ENCODE peak calls at places on chromosomes 5 and 9, in seven cellular contexts. Y is upper lobe of right lung, F is tibial nerve, K is A549, O is HCT116, C is right atrium auricular region, Q is breast epithelium. I is an unnamed sample.

GRCh38 chr5:142326480-142326938 is 1.7 kb upstream of the SPRY4 start:
- DNase-seq in Y (no peak), F (no peak), K (no peak), O (no peak), C (no peak), Q (no peak), I (no peak)

GRCh38 chr9:88458716-88459115 is 70.5 kb downstream of the SPIN1 start:
- DNase-seq in Y (no peak), F (no peak), K (no peak), O (no peak), C (no peak), Q (no peak), I (no peak)

GRCh38 chr5:109485030-109485429 is 75.3 kb upstream of the PJA2 start:
- DNase-seq in Y (peak), F (peak), K (no peak), O (no peak), C (peak), Q (peak), I (no peak)

GRCh38 chr9:112020680-112021596 is 124.3 kb downstream of the UGCG start:
- DNase-seq in Y (no peak), F (no peak), K (peak), O (peak), C (no peak), Q (no peak), I (peak)

GRCh38 chr9:131578778-131579504 is 33.6 kb downstream of the PRRT1B start:
- DNase-seq in Y (no peak), F (no peak), K (no peak), O (no peak), C (no peak), Q (no peak), I (no peak)

GRCh38 chr5:55920784-55921183 is 69.6 kb downstream of the IL31RA start:
- DNase-seq in Y (no peak), F (no peak), K (no peak), O (no peak), C (peak), Q (no peak), I (no peak)

GRCh38 chr9:97766092-97766491 is 69.0 kb upstream of the XPA start:
- DNase-seq in Y (no peak), F (no peak), K (no peak), O (no peak), C (no peak), Q (no peak), I (no peak)

GRCh38 chr5:81657386-81657785 is 93.5 kb downstream of the SSBP2 start:
- DNase-seq in Y (no peak), F (no peak), K (no peak), O (no peak), C (no peak), Q (no peak), I (no peak)

GRCh38 chr9:117704024-117704575 is at the start of gene TLR4:
- DNase-seq in Y (peak), F (peak), K (no peak), O (no peak), C (peak), Q (no peak), I (no peak)

GRCh38 chr5:158070855-158071254 is 211.9 kb upstream of the CLINT1 start:
- DNase-seq in Y (no peak), F (no peak), K (no peak), O (no peak), C (no peak), Q (no peak), I (no peak)

GRCh38 chr9:100472725-100473261 is at the start of gene TMEFF1:
- DNase-seq in Y (peak), F (no peak), K (peak), O (no peak), C (no peak), Q (no peak), I (no peak)

GRCh38 chr9:88544245-88544644 is 9.3 kb downstream of the NXNL2 start:
- DNase-seq in Y (no peak), F (no peak), K (peak), O (no peak), C (no peak), Q (no peak), I (no peak)

GRCh38 chr5:57190593-57190992 is 16.7 kb downstream of the GPBP1 start:
- DNase-seq in Y (no peak), F (no peak), K (no peak), O (no peak), C (no peak), Q (no peak), I (no peak)

GRCh38 chr5:115324021-115324420 is 27.6 kb upstream of the CCDC112 start:
- DNase-seq in Y (no peak), F (no peak), K (no peak), O (no peak), C (no peak), Q (no peak), I (no peak)

GRCh38 chr5:102961671-102962070 is 158.3 kb downstream of the GIN1 start:
- DNase-seq in Y (no peak), F (no peak), K (no peak), O (no peak), C (no peak), Q (no peak), I (no peak)

GRCh38 chr9:16535555-16535954 is 334.9 kb downstream of the BNC2 start:
- DNase-seq in Y (no peak), F (no peak), K (no peak), O (no peak), C (no peak), Q (no peak), I (no peak)

GRCh38 chr5:172180936-172181335 is 7.1 kb downstream of the STK10 start:
- DNase-seq in Y (no peak), F (no peak), K (no peak), O (no peak), C (no peak), Q (no peak), I (no peak)

GRCh38 chr5:176886336-176887251 is 12.6 kb downstream of the HK3 start:
- DNase-seq in Y (no peak), F (no peak), K (no peak), O (no peak), C (no peak), Q (peak), I (no peak)

GRCh38 chr5:90707698-90708097 is 149.1 kb downstream of the ADGRV1 start:
- DNase-seq in Y (no peak), F (no peak), K (no peak), O (no peak), C (no peak), Q (no peak), I (no peak)

GRCh38 chr9:124216474-124217176 is 41.1 kb upstream of the NEK6 start:
- DNase-seq in Y (peak), F (no peak), K (no peak), O (no peak), C (no peak), Q (peak), I (no peak)

GRCh38 chr9:133406480-133407307 is 11.1 kb downstream of the REXO4 start:
- DNase-seq in Y (peak), F (peak), K (peak), O (peak), C (peak), Q (peak), I (no peak)

GRCh38 chr9:6512085-6512657 is 99.2 kb downstream of the UHRF2 start:
- DNase-seq in Y (no peak), F (no peak), K (no peak), O (no peak), C (no peak), Q (no peak), I (no peak)

GRCh38 chr9:127717766-127718165 is 1.9 kb downstream of the TTC16 start:
- DNase-seq in Y (no peak), F (no peak), K (no peak), O (no peak), C (no peak), Q (no peak), I (no peak)

GRCh38 chr5:28301676-28302075 is 1263.3 kb upstream of the CDH9 start:
- DNase-seq in Y (no peak), F (no peak), K (no peak), O (no peak), C (no peak), Q (no peak), I (peak)

GRCh38 chr5:88827997-88828396 is 55.0 kb downstream of the MEF2C start:
- DNase-seq in Y (no peak), F (no peak), K (no peak), O (no peak), C (no peak), Q (no peak), I (no peak)

GRCh38 chr5:89878140-89878570 is 531.4 kb downstream of the CETN3 start:
- DNase-seq in Y (no peak), F (no peak), K (no peak), O (peak), C (no peak), Q (no peak), I (no peak)

GRCh38 chr9:127598839-127599549 is 13.1 kb upstream of the STXBP1 start:
- DNase-seq in Y (no peak), F (no peak), K (no peak), O (no peak), C (no peak), Q (no peak), I (no peak)

GRCh38 chr9:38205279-38205678 is 136.3 kb upstream of the SHB start:
- DNase-seq in Y (no peak), F (no peak), K (no peak), O (no peak), C (no peak), Q (no peak), I (no peak)

GRCh38 chr9:36315283-36315682 is 57.0 kb upstream of the GNE start:
- DNase-seq in Y (no peak), F (no peak), K (no peak), O (no peak), C (no peak), Q (no peak), I (no peak)

GRCh38 chr5:75185763-75186162 is 50.9 kb downstream of the ANKRD31 start:
- DNase-seq in Y (no peak), F (no peak), K (no peak), O (no peak), C (no peak), Q (no peak), I (no peak)

GRCh38 chr5:150411245-150411979 is 1.3 kb downstream of the CD74 start:
- DNase-seq in Y (peak), F (peak), K (no peak), O (no peak), C (no peak), Q (no peak), I (no peak)

GRCh38 chr9:124467410-124468060 is 17.3 kb downstream of the ADGRD2 start:
- DNase-seq in Y (peak), F (no peak), K (no peak), O (no peak), C (no peak), Q (no peak), I (no peak)

GRCh38 chr9:5843450-5844249 is 10.7 kb upstream of the ERMP1 start:
- DNase-seq in Y (no peak), F (no peak), K (peak), O (no peak), C (no peak), Q (no peak), I (no peak)

GRCh38 chr9:105976257-105976656 is 281.9 kb downstream of the TMEM38B start:
- DNase-seq in Y (no peak), F (no peak), K (no peak), O (no peak), C (no peak), Q (no peak), I (no peak)

GRCh38 chr5:76737131-76737556 is 21.2 kb downstream of the F2R start:
- DNase-seq in Y (no peak), F (no peak), K (no peak), O (no peak), C (no peak), Q (no peak), I (no peak)

GRCh38 chr5:98341038-98341710 is 432.3 kb upstream of the RGMB start:
- DNase-seq in Y (no peak), F (no peak), K (no peak), O (no peak), C (no peak), Q (no peak), I (peak)

DNA sequence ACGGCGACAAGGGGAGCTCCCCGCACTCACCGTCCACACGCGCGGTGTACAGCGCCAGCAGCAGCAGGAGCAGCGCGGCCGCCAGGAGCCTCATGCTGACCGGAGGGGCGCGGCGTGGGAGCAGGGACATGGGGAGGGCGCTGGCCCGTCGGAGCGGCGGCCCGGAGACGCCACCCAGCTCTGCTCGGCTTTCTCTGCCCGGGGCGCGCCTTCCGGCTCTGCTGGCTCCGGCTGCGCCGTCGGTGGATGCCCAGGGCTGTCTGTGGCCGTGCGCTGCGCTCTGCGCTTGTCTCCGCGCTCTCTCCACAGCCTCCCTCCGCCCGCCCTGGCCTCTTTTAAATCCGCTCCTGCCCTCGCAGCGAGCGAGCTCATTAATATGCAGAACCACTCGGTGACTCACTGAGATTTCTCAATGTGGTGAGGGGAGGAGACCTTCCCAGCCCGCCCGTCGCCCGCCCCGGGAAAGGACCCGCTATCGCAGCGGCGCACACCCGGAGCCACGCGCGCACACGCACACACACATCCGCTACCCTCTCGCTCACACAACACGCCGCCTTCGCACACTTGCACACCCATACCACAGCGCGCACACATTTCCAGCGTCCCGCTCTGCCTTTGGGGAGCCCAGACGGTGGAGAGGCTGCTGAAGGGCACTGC is at the start of gene CXCL14:
- DNase-seq in Y (peak), F (peak), K (no peak), O (no peak), C (no peak), Q (no peak), I (peak)
- H3K4me3 ChIP-seq in Y (no peak), F (peak), K (peak), O (no peak), C (peak), Q (peak), I (peak)

DNA sequence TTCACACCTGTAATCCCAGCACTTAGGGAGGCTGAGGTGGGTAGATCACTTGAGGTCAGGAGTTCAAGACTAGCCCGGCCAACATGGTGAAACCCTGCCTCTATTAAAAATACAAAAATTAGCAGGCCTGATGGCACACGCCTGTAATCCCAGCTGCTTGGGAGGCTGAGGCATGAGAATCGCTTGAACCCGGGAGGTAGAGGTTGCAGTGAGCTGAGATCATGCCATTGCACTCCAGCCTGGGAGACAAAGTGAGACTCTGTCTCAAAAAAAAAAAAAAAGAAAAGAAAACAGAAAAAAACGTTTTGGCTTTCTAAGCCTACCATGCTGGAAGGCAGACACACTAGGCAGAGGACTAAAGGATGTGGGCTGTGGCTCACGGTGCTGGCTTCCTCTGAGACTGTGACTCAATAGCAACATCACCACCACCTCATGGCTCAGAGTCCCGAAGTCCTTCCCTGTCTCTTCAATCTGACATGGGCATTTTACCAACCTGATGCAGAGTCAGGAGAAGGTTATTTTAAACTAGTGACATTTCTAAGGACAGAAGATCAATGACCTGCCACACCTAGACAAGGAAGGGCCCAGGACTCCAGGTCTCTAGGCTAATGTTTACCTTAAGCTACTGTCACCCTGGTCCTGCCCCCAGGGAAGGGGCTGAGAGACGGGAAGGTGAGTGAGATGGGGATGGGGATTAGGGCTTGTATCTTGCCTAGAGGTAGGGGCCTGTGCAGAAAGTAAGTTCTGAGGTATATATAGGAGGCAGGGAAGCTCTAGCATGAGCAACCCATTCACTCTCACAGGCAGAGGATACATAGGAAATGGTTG is 3.7 kb downstream of the ECSCR start:
- DNase-seq in Y (no peak), F (no peak), K (no peak), O (no peak), C (no peak), Q (no peak), I (no peak)
- TF ChIP-seq CTCF in Y (no peak), F (no peak), K (no peak), O (no peak), C (no peak), Q (no peak), I (no peak)

GRCh38 chr5:154485850-154486426 is 7.9 kb upstream of the HAND1 start:
- DNase-seq in Y (no peak), F (no peak), K (no peak), O (no peak), C (no peak), Q (no peak), I (no peak)

GRCh38 chr5:154483654-154484392 is 5.8 kb upstream of the HAND1 start:
- DNase-seq in Y (no peak), F (no peak), K (no peak), O (no peak), C (no peak), Q (no peak), I (no peak)

GRCh38 chr5:154484393-154484944 is 6.4 kb upstream of the HAND1 start:
- DNase-seq in Y (no peak), F (no peak), K (no peak), O (no peak), C (no peak), Q (no peak), I (no peak)

GRCh38 chr5:154486427-154486866 is 8.4 kb upstream of the HAND1 start:
- DNase-seq in Y (no peak), F (no peak), K (no peak), O (no peak), C (no peak), Q (no peak), I (no peak)

GRCh38 chr5:154485092-154485491 is 7.1 kb upstream of the HAND1 start:
- DNase-seq in Y (no peak), F (no peak), K (no peak), O (no peak), C (no peak), Q (no peak), I (no peak)
- H3K4me3 ChIP-seq in Y (no peak), F (no peak), K (no peak), O (no peak), C (no peak), Q (no peak), I (no peak)

DNA sequence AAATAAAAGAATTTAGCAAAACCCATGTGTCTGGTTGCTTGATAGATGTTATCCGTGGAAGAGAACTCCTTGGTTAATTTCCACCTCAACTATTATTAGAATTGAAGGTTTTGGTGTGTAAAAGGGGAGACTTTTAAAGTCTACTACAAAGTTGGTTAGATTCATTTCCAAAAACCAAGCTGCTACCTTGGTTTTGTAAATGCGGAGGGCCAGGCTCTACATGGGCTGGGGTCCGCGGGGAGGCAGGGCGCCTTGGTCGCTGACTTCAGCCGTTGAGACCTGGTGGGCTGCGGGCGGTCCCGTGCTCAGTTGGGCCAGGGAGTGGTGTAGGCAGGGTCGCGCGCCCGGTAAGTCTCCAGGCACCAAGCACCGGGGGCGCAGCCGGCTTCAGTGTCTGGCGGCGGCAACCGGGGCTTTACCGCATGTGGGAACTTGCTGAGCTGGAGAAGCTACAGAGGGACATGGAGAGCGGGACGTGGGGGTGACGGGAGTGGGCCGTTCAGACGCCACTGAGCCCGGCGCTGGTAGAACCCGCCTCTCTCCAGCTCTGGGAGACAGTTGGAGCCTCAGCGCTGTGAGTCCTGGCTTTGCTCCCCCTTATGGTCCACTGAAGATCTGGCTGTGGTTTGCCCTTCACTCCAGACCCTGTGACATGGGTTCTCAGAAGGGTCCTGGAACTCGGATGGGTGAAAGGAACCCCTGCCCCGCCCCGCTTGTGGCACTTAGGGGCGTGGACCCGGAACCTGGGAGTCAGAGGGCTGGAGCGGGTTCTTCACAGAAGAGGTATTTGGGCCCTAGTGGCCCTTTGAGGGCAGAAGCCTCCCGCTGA is 11.8 kb downstream of the NR2F1 start:
- DNase-seq in Y (no peak), F (no peak), K (no peak), O (no peak), C (no peak), Q (no peak), I (no peak)
- TF ChIP-seq CTCF in Y (no peak), F (no peak), K (no peak), O (no peak), C (no peak), Q (no peak), I (no peak)

I was measured in epithelial cell of proximal tubule.